ENCODE peak calls at places on chromosome 6, in five cellular contexts. D is HepG2, V is upper lobe of left lung, N is K562, E is GM12878. H is an unnamed sample. For H3K4me1, the result is how much of the 10 kb centered on the place peaks cover.

GRCh38 chr6:87808005-87808757 is 106.1 kb upstream of the AKIRIN2 start:
- ATAC-seq in E (peak), N (no peak), V (no peak), D (no peak), H (no peak)

GRCh38 chr6:19603716-19604115 is 233.5 kb upstream of the ID4 start:
- ATAC-seq in D (no peak), E (no peak), N (no peak), V (peak), H (no peak)

GRCh38 chr6:161829186-161829794 is 555.4 kb upstream of the AGPAT4 start:
- ATAC-seq in N (no peak), V (no peak), E (no peak), D (no peak), H (no peak)

GRCh38 chr6:89727501-89727900 is 89.0 kb upstream of the LYRM2 start:
- ATAC-seq in V (no peak), E (no peak), N (no peak), D (no peak), H (no peak)

GRCh38 chr6:106253731-106254130 is 71.8 kb downstream of the ATG5 start:
- ATAC-seq in V (no peak), D (no peak), E (no peak), N (no peak), H (no peak)

GRCh38 chr6:35318845-35319220 is 21.2 kb downstream of the DEF6 start:
- ATAC-seq in N (no peak), E (no peak), V (no peak), D (peak), H (no peak)

GRCh38 chr6:16762547-16763477 is 1.6 kb upstream of the ATXN1 start:
- ATAC-seq in N (peak), V (peak), E (peak), D (peak), H (no peak)

GRCh38 chr6:114342826-114343781 is at the start of gene HS3ST5:
- ATAC-seq in V (peak), N (peak), E (peak), D (peak), H (peak)

GRCh38 chr6:2951723-2952122 is 19.6 kb downstream of the SERPINB6 start:
- ATAC-seq in V (peak), N (no peak), E (no peak), D (no peak), H (no peak)

GRCh38 chr6:143701343-143702234 is 23.8 kb downstream of the PHACTR2 start:
- ATAC-seq in N (no peak), D (no peak), V (peak), E (no peak), H (no peak)

GRCh38 chr6:155524249-155524651 is 68.6 kb upstream of the NOX3 start:
- ATAC-seq in D (no peak), E (no peak), N (no peak), V (no peak), H (no peak)

GRCh38 chr6:7672066-7673062 is 53.5 kb upstream of the BMP6 start:
- ATAC-seq in V (peak), N (no peak), D (no peak), E (no peak), H (no peak)

GRCh38 chr6:54026652-54027400 is 84.4 kb upstream of the MLIP start:
- ATAC-seq in E (no peak), N (no peak), D (no peak), V (no peak), H (no peak)

GRCh38 chr6:134352786-134353480 is 35.0 kb upstream of the SGK1 start:
- ATAC-seq in D (no peak), E (no peak), N (no peak), V (peak), H (no peak)

GRCh38 chr6:113796040-113796439 is 61.1 kb upstream of the MARCKS start:
- ATAC-seq in E (no peak), V (no peak), N (no peak), D (no peak), H (no peak)

GRCh38 chr6:137817219-137817618 is 49.8 kb upstream of the TNFAIP3 start:
- ATAC-seq in N (peak), V (peak), E (no peak), D (peak), H (no peak)

GRCh38 chr6:108156180-108156937 is 9.5 kb upstream of the NR2E1 start:
- ATAC-seq in N (no peak), V (no peak), D (peak), E (no peak), H (no peak)

GRCh38 chr6:130426078-130426726 is 60.4 kb downstream of the TMEM200A start:
- ATAC-seq in E (no peak), V (no peak), D (no peak), N (no peak), H (no peak)

GRCh38 chr6:23368557-23368956 is 757.5 kb upstream of the NRSN1 start:
- ATAC-seq in N (no peak), V (no peak), D (no peak), E (no peak), H (no peak)

GRCh38 chr6:23365732-23366131 is 760.3 kb upstream of the NRSN1 start:
- ATAC-seq in N (no peak), D (no peak), E (no peak), V (no peak), H (no peak)
- TF ChIP-seq EP300 in N (no peak), D (no peak), E (no peak), V (no peak), H (no peak)

DNA sequence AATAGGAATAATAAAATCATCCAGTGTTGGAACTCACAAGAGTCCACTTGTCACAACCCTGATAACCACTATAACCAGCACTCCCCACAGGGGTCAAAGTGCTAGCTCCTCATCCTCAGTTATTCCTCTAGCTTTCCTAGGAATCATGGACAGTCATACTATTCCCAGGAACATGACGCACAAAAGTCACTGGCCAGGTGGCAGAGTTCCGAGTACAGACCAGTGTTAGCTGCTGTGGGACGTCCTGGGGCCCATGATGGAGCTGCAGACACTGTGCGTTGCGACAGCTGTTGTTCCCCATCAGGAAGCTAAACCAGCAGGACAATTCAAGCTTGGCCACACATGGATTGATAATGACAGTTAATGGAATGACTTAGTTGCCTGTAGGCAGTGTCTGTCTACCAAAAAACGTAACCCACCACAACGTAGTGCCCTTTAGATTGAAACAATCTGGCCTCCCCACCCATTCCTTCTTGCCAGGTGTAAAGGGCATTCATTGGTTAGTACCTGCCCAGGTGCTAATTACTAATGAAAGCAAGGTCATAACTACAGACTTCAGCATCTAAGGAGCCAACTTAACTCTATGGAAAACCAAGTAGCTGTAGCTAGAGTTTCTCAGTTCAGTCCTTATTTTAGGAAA is 17.4 kb downstream of the EZR start:
- ATAC-seq in E (no peak), D (peak), V (no peak), N (peak), H (no peak)
- TF ChIP-seq POLR2AphosphoS5 in E (peak), D (no peak), V (no peak), N (no peak), H (no peak)

DNA sequence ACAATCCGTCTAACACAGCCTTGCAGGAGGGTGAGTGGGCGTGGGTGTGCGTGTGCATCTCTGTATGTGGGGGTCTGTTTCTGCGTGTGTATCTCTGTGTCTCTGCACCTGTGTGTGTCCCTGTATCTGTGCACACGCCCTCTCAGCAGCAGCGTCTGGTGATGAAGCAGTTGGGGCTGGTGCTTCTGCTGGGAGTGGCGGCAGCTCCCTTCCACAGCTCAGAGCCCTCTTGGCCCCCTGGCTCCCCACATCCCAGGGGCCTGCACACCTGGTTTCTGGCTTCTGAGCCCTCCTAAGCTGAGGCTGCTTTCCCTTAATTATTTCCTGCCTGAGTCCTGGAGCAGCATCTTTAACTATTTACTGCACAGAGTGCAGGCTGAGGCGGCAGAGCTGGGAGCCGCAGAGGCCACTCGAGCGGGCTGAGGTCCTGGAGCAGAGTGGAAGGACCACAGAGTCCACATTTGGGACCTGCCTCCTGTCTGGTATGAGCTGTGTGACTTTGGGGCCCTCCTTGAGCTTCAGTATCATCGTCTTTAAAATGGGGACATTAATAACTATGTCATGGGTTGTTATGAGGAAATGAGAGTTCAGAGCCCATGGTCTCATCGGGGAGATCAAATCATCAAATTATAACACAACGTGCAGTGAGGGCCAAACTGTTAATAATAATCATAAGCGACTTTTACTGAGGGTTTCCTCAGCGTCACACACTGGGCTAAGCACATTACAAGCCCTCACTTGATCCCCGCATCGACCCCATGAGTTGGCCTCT is 49.7 kb upstream of the CCDC167 start:
- ATAC-seq in E (peak), V (no peak), N (peak), D (no peak), H (no peak)
- H3K4me1 ChIP-seq in E (half or more), V (under half), N (under half), D (under half), H (under half)

GRCh38 chr6:82959385-82959941 is 106.2 kb downstream of the UBE3D start:
- ATAC-seq in D (no peak), V (peak), E (no peak), N (no peak), H (no peak)
- TF ChIP-seq EP300 in D (no peak), V (no peak), E (no peak), N (no peak), H (no peak)

GRCh38 chr6:167570460-167571400 is 245.8 kb downstream of the TTLL2 start:
- ATAC-seq in V (no peak), N (no peak), D (no peak), E (no peak), H (no peak)
- TF ChIP-seq POLR2AphosphoS5 in V (no peak), N (no peak), D (no peak), E (no peak), H (no peak)

GRCh38 chr6:75209432-75209723 is 3.5 kb upstream of the COL12A1 start:
- ATAC-seq in N (no peak), D (no peak), E (no peak), V (no peak), H (no peak)
- H3K4me1 ChIP-seq in N (under half), D (under half), E (under half), V (under half), H (under half)

DNA sequence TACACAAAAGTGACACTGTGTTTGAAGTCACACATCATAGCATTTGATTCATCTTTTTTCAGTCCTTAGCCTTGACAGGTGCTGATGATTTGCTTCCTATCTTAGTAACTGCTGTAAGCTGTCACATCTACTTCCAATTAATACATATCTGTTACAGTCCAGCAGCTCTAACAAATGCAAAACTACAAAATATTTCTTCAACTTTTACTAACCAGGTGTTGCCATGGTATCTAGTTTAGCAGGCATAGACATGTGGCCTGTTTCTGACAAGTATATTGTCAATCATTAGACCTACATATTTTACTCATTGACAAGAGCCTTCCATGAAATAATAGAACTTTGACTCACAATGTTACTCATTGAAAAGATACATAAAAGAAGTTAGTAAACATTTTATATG is 1159.7 kb downstream of the GRIK2 start:
- ATAC-seq in E (peak), N (no peak), V (no peak), D (no peak), H (no peak)
- TF ChIP-seq EP300 in E (no peak), N (no peak), V (no peak), D (no peak), H (no peak)

GRCh38 chr6:166382500-166382932 is 224 bp downstream of the MPC1 start:
- ATAC-seq in V (peak), E (peak), N (peak), D (no peak), H (peak)

GRCh38 chr6:166386111-166386510 is 3.4 kb upstream of the MPC1 start:
- ATAC-seq in E (no peak), N (no peak), D (no peak), V (no peak), H (no peak)

GRCh38 chr6:166381733-166382499 is 824 bp downstream of the MPC1 start:
- ATAC-seq in D (peak), N (peak), V (peak), E (peak), H (peak)

GRCh38 chr6:166381381-166381732 is 1.4 kb downstream of the MPC1 start:
- ATAC-seq in N (no peak), E (no peak), D (no peak), V (no peak), H (no peak)

GRCh38 chr6:166382933-166383816 is at the start of gene MPC1:
- ATAC-seq in E (peak), V (peak), N (peak), D (peak), H (peak)
- TF ChIP-seq POLR2AphosphoS5 in E (peak), V (peak), N (peak), D (peak), H (peak)

DNA sequence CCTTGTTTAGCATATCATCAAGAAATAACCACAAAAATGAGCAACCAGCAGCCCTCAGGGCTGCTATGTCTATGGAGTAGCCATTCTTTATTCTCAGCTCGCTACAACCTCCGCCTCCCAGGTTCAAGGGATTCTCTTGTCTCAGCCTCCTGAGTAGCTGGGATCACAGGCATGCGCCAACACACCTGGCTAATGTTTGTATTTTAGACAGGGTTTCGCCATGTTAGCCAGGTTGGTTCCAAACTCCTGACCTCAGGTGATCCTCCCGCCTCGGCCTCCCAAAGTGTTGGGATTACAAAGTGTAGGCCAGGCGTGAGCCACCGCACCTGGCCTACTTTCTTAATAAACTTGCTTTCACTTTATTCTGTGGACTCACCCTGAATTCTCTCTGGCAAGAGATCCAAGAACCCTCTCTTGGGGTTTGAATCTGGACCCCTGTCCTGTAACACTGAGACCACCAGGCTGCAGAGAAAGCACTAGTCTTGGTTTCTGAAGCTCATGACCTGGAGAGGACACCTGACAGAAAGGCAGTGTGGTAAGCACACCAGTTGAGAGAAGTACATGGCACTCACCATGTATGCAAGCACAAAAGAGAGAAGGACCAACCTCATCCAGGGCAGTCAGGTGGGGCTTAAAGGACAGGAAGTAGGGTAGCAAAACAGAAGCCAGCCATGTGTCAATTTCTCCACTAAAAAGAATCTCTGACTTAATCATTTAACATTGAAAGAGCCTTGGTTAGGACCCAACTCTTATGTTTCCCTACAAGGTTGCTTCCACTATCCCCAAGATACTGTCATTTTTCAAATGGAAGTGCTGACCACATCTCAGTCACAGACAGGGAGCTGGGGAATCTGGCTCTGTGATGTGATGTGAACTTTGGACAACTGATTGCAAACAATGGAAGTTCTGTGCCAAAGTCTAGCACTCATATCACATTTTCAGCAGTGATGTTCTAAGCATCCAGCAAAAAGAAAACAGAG is 97.4 kb upstream of the DST start:
- ATAC-seq in E (no peak), N (no peak), D (peak), V (no peak), H (no peak)
- H3K4me1 ChIP-seq in E (under half), N (under half), D (under half), V (under half), H (half or more)

GRCh38 chr6:145139895-145140294 is 595.4 kb downstream of the EPM2A start:
- ATAC-seq in D (no peak), E (no peak), V (no peak), N (no peak), H (no peak)
- TF ChIP-seq EP300 in D (no peak), E (no peak), V (no peak), N (no peak), H (no peak)